ENCODE peak calls at places on chromosomes 11 and 22, in four cellular contexts. Q is activated CD4-positive, alpha-beta T cell treated with anti-CD3 and anti-CD28 coated beads for 24 hours; J is dorsolateral prefrontal cortex; E is kidney epithelial cell. X is an unnamed sample.

GRCh38 chr22:27327981-27328721 is 473.4 kb downstream of the MN1 start:
- DNase-seq in Q (no peak), J (no peak), E (no peak), X (no peak)

GRCh38 chr11:94776351-94777321 is 8.5 kb downstream of the AMOTL1 start:
- DNase-seq in Q (no peak), J (no peak), E (no peak), X (peak)

GRCh38 chr22:48644108-48644507 is 1183.6 kb downstream of the BRD1 start:
- DNase-seq in Q (no peak), J (no peak), E (no peak), X (no peak)

GRCh38 chr11:2752923-2753322 is 53.1 kb upstream of the KCNQ1OT1 start:
- DNase-seq in Q (no peak), J (no peak), E (no peak), X (no peak)

GRCh38 chr22:38795569-38795968 is 1.6 kb upstream of the DNAL4 start:
- DNase-seq in Q (no peak), J (no peak), E (no peak), X (no peak)

GRCh38 chr11:133360860-133361688 is 171.2 kb downstream of the OPCML start:
- DNase-seq in Q (no peak), J (no peak), E (no peak), X (no peak)

GRCh38 chr11:79173615-79174014 is 267.2 kb downstream of the TENM4 start:
- DNase-seq in Q (no peak), J (no peak), E (peak), X (no peak)

GRCh38 chr22:47277511-47277910 is 515.1 kb downstream of the TBC1D22A start:
- DNase-seq in Q (no peak), J (no peak), E (no peak), X (no peak)

GRCh38 chr11:128467610-128468041 is 119.7 kb downstream of the ETS1 start:
- DNase-seq in Q (no peak), J (no peak), E (peak), X (no peak)

GRCh38 chr11:92211576-92212167 is 12.9 kb upstream of the FAT3 start:
- DNase-seq in Q (no peak), J (peak), E (no peak), X (peak)

GRCh38 chr11:7220636-7221035 is 31.1 kb upstream of the SYT9 start:
- DNase-seq in Q (no peak), J (no peak), E (no peak), X (no peak)

GRCh38 chr11:74019860-74020259 is 11.0 kb upstream of the UCP3 start:
- DNase-seq in Q (peak), J (no peak), E (no peak), X (no peak)

GRCh38 chr11:43503417-43503816 is 144.7 kb downstream of the TTC17 start:
- DNase-seq in Q (no peak), J (no peak), E (no peak), X (no peak)

GRCh38 chr11:75893202-75893601 is 78.2 kb downstream of the UVRAG start:
- DNase-seq in Q (no peak), J (no peak), E (no peak), X (no peak)

GRCh38 chr11:4065601-4066377 is 28.8 kb upstream of the RRM1 start:
- DNase-seq in Q (no peak), J (peak), E (no peak), X (no peak)

GRCh38 chr11:66068923-66069714 is 953 bp upstream of the PACS1 start:
- DNase-seq in Q (no peak), J (no peak), E (no peak), X (no peak)

GRCh38 chr11:62614275-62614674 is 1.2 kb downstream of the ROM1 start:
- DNase-seq in Q (peak), J (no peak), E (no peak), X (no peak)

GRCh38 chr11:31974737-31975136 is 116.1 kb upstream of the RCN1 start:
- DNase-seq in Q (no peak), J (no peak), E (peak), X (no peak)

GRCh38 chr22:38132136-38132535 is 21.7 kb upstream of the BAIAP2L2 start:
- DNase-seq in Q (no peak), J (no peak), E (no peak), X (no peak)

GRCh38 chr11:88320149-88320559 is 17.4 kb downstream of the CTSC start:
- DNase-seq in Q (no peak), J (no peak), E (no peak), X (no peak)